ENCODE peak calls at places on chromosomes 11 and 22, in seven cellular contexts. O is astrocyte of the cerebellum, K is AG10803, R is cardiac fibroblast, C is PC-9, S is lower leg skin, Z is stomach. P is an unnamed sample.

GRCh38 chr22:46162285-46162684 is 12.0 kb downstream of the PPARA start:
- DNase-seq in R (no peak), S (no peak), O (no peak), C (no peak), Z (no peak), K (no peak), P (no peak)

GRCh38 chr11:34234086-34234740 is 123.6 kb downstream of the ABTB2 start:
- DNase-seq in O (no peak), R (peak; percentile 70), Z (peak; percentile 58), C (peak; percentile 94), S (no peak), K (peak; percentile 39), P (peak; percentile 65)

GRCh38 chr22:45997077-45997774 is 20.3 kb upstream of the WNT7B start:
- DNase-seq in K (peak; percentile 98), R (peak; percentile 98), C (peak; percentile 69), O (peak; percentile 88), Z (peak; percentile 63), S (peak; percentile 85), P (peak; percentile 37)

GRCh38 chr11:70247042-70247709 is 23.3 kb upstream of the PPFIA1 start:
- DNase-seq in K (no peak), R (peak; percentile 34), S (no peak), C (no peak), O (no peak), Z (no peak), P (no peak)

GRCh38 chr11:87127131-87127530 is 89.4 kb downstream of the TMEM135 start:
- DNase-seq in C (no peak), O (no peak), Z (no peak), S (no peak), K (no peak), R (no peak), P (no peak)

GRCh38 chr11:27291954-27292641 is 70.9 kb downstream of the CCDC34 start:
- DNase-seq in Z (peak; percentile 43), K (peak; percentile 49), C (no peak), S (no peak), O (no peak), R (no peak), P (no peak)

GRCh38 chr11:22472306-22472705 is 134.1 kb downstream of the SLC17A6 start:
- DNase-seq in O (no peak), K (no peak), Z (no peak), S (no peak), C (no peak), R (peak; percentile 36), P (no peak)

GRCh38 chr11:70883973-70884688 is 368.2 kb downstream of the SHANK2 start:
- DNase-seq in S (no peak), Z (no peak), R (no peak), C (no peak), K (no peak), O (no peak), P (no peak)

GRCh38 chr11:128582496-128583366 is 4.6 kb downstream of the ETS1 start:
- DNase-seq in R (peak; percentile 97), C (peak; percentile 89), S (no peak), Z (no peak), K (peak; percentile 91), O (peak; percentile 91), P (peak; percentile 67)

GRCh38 chr22:31646186-31647019 is 15.6 kb downstream of the PISD start:
- DNase-seq in Z (no peak), S (no peak), K (peak; percentile 98), R (peak; percentile 97), O (peak; percentile 98), C (peak; percentile 99), P (peak; percentile 99)

GRCh38 chr22:19182472-19183157 is 4.1 kb upstream of the SLC25A1 start:
- DNase-seq in O (no peak), R (no peak), S (no peak), Z (no peak), C (no peak), K (no peak), P (no peak)

GRCh38 chr22:38110008-38110862 is at the start of gene BAIAP2L2:
- DNase-seq in Z (peak; percentile 60), S (no peak), K (no peak), R (no peak), O (no peak), C (peak; percentile 67), P (peak; percentile 54)

GRCh38 chr22:40746428-40747220 is 67.3 kb downstream of the MCHR1 start:
- DNase-seq in Z (no peak), S (no peak), R (peak; percentile 11), K (no peak), C (peak; percentile 60), O (no peak), P (no peak)

GRCh38 chr11:60767388-60767811 is 10.7 kb downstream of the MS4A15 start:
- DNase-seq in R (no peak), K (no peak), S (no peak), O (no peak), Z (no peak), C (no peak), P (no peak)

GRCh38 chr22:44918166-44918924 is 91.5 kb downstream of the PHF21B start:
- DNase-seq in C (no peak), O (no peak), R (no peak), K (no peak), Z (no peak), S (no peak), P (no peak)

GRCh38 chr11:17519486-17519885 is 24.7 kb downstream of the USH1C start:
- DNase-seq in Z (no peak), O (no peak), R (no peak), K (no peak), S (no peak), C (no peak), P (no peak)

GRCh38 chr11:78234006-78234405 is 45.3 kb downstream of the USP35 start:
- DNase-seq in K (no peak), O (no peak), R (no peak), C (no peak), S (no peak), Z (no peak), P (no peak)

GRCh38 chr11:48064306-48064705 is 83.9 kb downstream of the PTPRJ start:
- DNase-seq in C (peak; percentile 33), S (no peak), O (no peak), Z (no peak), K (peak; percentile 89), R (peak; percentile 72), P (no peak)

GRCh38 chr22:43126506-43127165 is 16.1 kb downstream of the BIK start:
- DNase-seq in K (peak; percentile 71), C (peak; percentile 93), O (peak; percentile 19), R (peak; percentile 85), S (no peak), Z (peak; percentile 57), P (peak; percentile 52)

GRCh38 chr22:23856721-23857605 is 712 bp upstream of the SLC2A11 start:
- DNase-seq in R (peak; percentile 40), O (peak; percentile 65), S (no peak), C (peak; percentile 90), K (peak; percentile 56), Z (no peak), P (peak; percentile 50)

GRCh38 chr22:42688241-42688913 is 32.3 kb downstream of the A4GALT start:
- DNase-seq in R (peak; percentile 95), Z (peak; percentile 85), O (peak; percentile 85), S (peak; percentile 89), C (peak; percentile 83), K (peak; percentile 92), P (peak; percentile 85)

DNA sequence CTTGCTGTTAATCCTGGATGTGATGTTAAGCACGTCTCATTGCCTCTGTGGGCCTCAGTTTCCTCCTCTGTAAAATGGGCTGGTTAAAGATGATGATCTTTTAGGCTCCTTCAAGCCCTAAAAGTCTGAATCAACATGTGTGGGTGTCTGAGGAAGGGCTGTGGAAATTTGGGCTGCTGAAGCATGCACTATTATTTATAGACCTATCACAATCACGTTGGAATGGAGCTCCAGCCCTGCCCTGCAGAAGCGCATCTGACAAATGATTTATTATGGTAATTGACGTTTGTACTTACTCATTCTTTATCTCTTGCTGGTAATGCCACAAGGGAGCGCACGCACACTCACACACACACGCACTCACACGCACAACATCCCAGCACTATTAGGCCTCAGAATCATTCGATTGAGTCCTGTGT is 20.4 kb downstream of the P2RX3 start:
- DNase-seq in Z (no peak), C (no peak), S (no peak), O (no peak), K (no peak), R (peak; percentile 5), P (no peak)
- TF ChIP-seq CTCF in Z (no peak), C (no peak), S (no peak), O (no peak), K (no peak), R (no peak), P (no peak)

GRCh38 chr11:133817449-133817848 is 27.9 kb downstream of the SPATA19 start:
- DNase-seq in O (no peak), Z (no peak), K (no peak), C (no peak), R (no peak), S (no peak), P (no peak)
- H3K4me3 ChIP-seq in O (no peak overlapping the region), Z (no peak overlapping the region), K (no peak overlapping the region), C (no peak overlapping the region), R (no peak overlapping the region), S (no peak overlapping the region), P (no peak overlapping the region)

GRCh38 chr22:27331526-27332281 is 469.9 kb downstream of the MN1 start:
- DNase-seq in Z (peak; percentile 34), K (peak; percentile 77), O (no peak), R (peak; percentile 58), S (no peak), C (no peak), P (no peak)
- TF ChIP-seq CTCF in Z (no peak), K (peak; percentile 63), O (peak; percentile 65), R (peak; percentile 61), S (no peak), C (peak; percentile 59), P (peak; percentile 67)

GRCh38 chr11:114059278-114059983 is at the start of gene ZBTB16:
- DNase-seq in Z (peak; percentile 86), S (peak; percentile 83), C (no peak), K (no peak), R (peak; percentile 83), O (peak; percentile 44), P (no peak)

GRCh38 chr11:114057605-114058004 is 1.9 kb upstream of the ZBTB16 start:
- DNase-seq in Z (no peak), S (no peak), C (no peak), O (no peak), R (no peak), K (no peak), P (no peak)

GRCh38 chr11:114058871-114059277 is 637 bp upstream of the ZBTB16 start:
- DNase-seq in O (no peak), R (peak; percentile 51), C (no peak), K (no peak), S (no peak), Z (peak; percentile 47), P (no peak)

GRCh38 chr11:114057147-114057546 is 2.4 kb upstream of the ZBTB16 start:
- DNase-seq in Z (peak; percentile 79), K (no peak), R (no peak), C (no peak), O (no peak), S (no peak), P (no peak)

DNA sequence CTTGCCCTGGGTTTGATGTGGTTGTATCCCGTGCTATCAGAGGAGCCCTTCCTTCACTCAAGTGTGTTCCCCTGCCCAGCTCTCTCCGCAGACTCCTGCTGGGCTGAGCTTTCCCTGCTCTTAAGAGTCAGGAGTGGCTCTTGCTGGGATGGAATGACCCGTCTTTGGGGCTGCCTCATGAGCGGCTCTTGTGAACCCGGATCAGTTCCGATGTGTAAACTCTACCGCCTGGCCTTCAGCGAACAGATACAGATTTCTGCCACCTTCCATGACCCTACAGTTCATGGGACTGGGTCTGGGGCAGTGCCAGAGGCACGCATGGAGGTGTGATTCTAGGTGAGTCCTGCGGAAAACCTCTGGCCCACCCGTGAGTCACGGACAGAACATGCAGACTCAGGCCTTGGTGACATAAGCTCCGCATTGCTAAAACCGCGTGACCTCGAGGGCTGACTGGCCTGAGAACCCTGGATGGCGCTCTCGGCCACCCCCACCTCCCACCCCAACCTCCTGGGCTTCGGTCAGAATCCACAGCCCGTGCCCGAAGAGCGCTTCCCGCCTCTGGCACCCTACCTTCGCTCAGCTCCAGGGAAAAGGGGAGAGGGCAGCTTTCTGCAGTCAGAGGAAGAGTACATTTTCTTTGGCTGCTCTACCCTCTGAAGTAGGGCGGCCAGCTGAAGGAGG is 1.3 kb upstream of the ZBTB16 start:
- DNase-seq in R (peak; percentile 74), C (no peak), Z (no peak), K (no peak), O (no peak), S (no peak), P (no peak)
- H3K4me3 ChIP-seq in R (peak overlapping the region; percentile 88), C (no peak overlapping the region), Z (peak overlapping the region; percentile 97), K (no peak overlapping the region), O (peak overlapping the region; percentile 85), S (no peak overlapping the region), P (peak overlapping the region; percentile 91)